ENCODE peak calls at places on chromosome 21, in four cellular contexts. One of them, this sample, is unnamed.

GRCh38 chr21:38384675-38385074 is 113.6 kb downstream of the ERG start:
- DNase-seq in AG04449: no peak
- DNase-seq in stimulated activated naive B cell treated with anti-CD40 and anti-IgM and Interleukin-4, amounts not matched to agents 10 μg/mL and 1 μg/mL and 100 μg/mL, for 72 hours: no peak
- DNase-seq in left cardiac atrium: no peak
- DNase-seq in this sample: no peak

GRCh38 chr21:30101967-30102366 is 64.6 kb downstream of the CLDN17 start:
- DNase-seq in left cardiac atrium: no peak
- DNase-seq in stimulated activated naive B cell treated with anti-CD40 and anti-IgM and Interleukin-4, amounts not matched to agents 10 μg/mL and 1 μg/mL and 100 μg/mL, for 72 hours: no peak
- DNase-seq in AG04449: no peak
- DNase-seq in this sample: no peak

GRCh38 chr21:29237110-29238051 is 61.3 kb upstream of the BACH1 start:
- DNase-seq in left cardiac atrium: peak
- DNase-seq in stimulated activated naive B cell treated with anti-CD40 and anti-IgM and Interleukin-4, amounts not matched to agents 10 μg/mL and 1 μg/mL and 100 μg/mL, for 72 hours: no peak
- DNase-seq in AG04449: no peak
- DNase-seq in this sample: no peak

GRCh38 chr21:17803536-17803935 is 15.6 kb downstream of the C21orf91 start:
- DNase-seq in stimulated activated naive B cell treated with anti-CD40 and anti-IgM and Interleukin-4, amounts not matched to agents 10 μg/mL and 1 μg/mL and 100 μg/mL, for 72 hours: no peak
- DNase-seq in AG04449: no peak
- DNase-seq in left cardiac atrium: no peak
- DNase-seq in this sample: no peak

GRCh38 chr21:29372063-29372802 is 73.5 kb downstream of the BACH1 start:
- DNase-seq in left cardiac atrium: peak
- DNase-seq in AG04449: no peak
- DNase-seq in stimulated activated naive B cell treated with anti-CD40 and anti-IgM and Interleukin-4, amounts not matched to agents 10 μg/mL and 1 μg/mL and 100 μg/mL, for 72 hours: peak
- DNase-seq in this sample: peak

GRCh38 chr21:38460171-38460742 is 38.0 kb downstream of the ERG start:
- DNase-seq in left cardiac atrium: peak
- DNase-seq in AG04449: no peak
- DNase-seq in stimulated activated naive B cell treated with anti-CD40 and anti-IgM and Interleukin-4, amounts not matched to agents 10 μg/mL and 1 μg/mL and 100 μg/mL, for 72 hours: no peak
- DNase-seq in this sample: no peak

GRCh38 chr21:35134299-35134698 is 85.2 kb upstream of the RUNX1 start:
- DNase-seq in AG04449: no peak
- DNase-seq in stimulated activated naive B cell treated with anti-CD40 and anti-IgM and Interleukin-4, amounts not matched to agents 10 μg/mL and 1 μg/mL and 100 μg/mL, for 72 hours: no peak
- DNase-seq in left cardiac atrium: no peak
- DNase-seq in this sample: no peak

GRCh38 chr21:17472592-17473271 is 40.1 kb upstream of the CXADR start:
- DNase-seq in stimulated activated naive B cell treated with anti-CD40 and anti-IgM and Interleukin-4, amounts not matched to agents 10 μg/mL and 1 μg/mL and 100 μg/mL, for 72 hours: no peak
- DNase-seq in left cardiac atrium: no peak
- DNase-seq in AG04449: no peak
- DNase-seq in this sample: peak

GRCh38 chr21:35225573-35225972 is 176.5 kb upstream of the RUNX1 start:
- DNase-seq in stimulated activated naive B cell treated with anti-CD40 and anti-IgM and Interleukin-4, amounts not matched to agents 10 μg/mL and 1 μg/mL and 100 μg/mL, for 72 hours: no peak
- DNase-seq in left cardiac atrium: no peak
- DNase-seq in AG04449: no peak
- DNase-seq in this sample: no peak